ENCODE peak calls at places on chromosomes 13 and 19, in eight cellular contexts. One of them, this sample, is unnamed.

GRCh38 chr13:86741762-86742285 is 929.3 kb upstream of the SLITRK5 start:
- DNase-seq in left ventricle myocardium inferior: no peak
- DNase-seq in RWPE1: no peak
- DNase-seq in cardiac fibroblast: no peak
- DNase-seq in neural crest cell: no peak
- DNase-seq in fibroblast of the aortic adventitia: no peak
- DNase-seq in B cell: no peak
- DNase-seq in suprapubic skin: no peak
- DNase-seq in this sample: no peak

GRCh38 chr13:100176781-100177389 is 88.0 kb downstream of the PCCA start:
- DNase-seq in left ventricle myocardium inferior: no peak
- DNase-seq in RWPE1: no peak
- DNase-seq in cardiac fibroblast: peak; percentile 83
- DNase-seq in neural crest cell: no peak
- DNase-seq in fibroblast of the aortic adventitia: peak; percentile 50
- DNase-seq in B cell: no peak
- DNase-seq in suprapubic skin: no peak
- DNase-seq in this sample: no peak

GRCh38 chr13:44197791-44198770 is 175.5 kb upstream of the SERP2 start:
- DNase-seq in left ventricle myocardium inferior: no peak
- DNase-seq in RWPE1: no peak
- DNase-seq in cardiac fibroblast: no peak
- DNase-seq in neural crest cell: no peak
- DNase-seq in fibroblast of the aortic adventitia: peak; percentile 64
- DNase-seq in B cell: no peak
- DNase-seq in suprapubic skin: no peak
- DNase-seq in this sample: no peak

GRCh38 chr13:100363874-100364273 is 224.7 kb downstream of the GGACT start:
- DNase-seq in left ventricle myocardium inferior: no peak
- DNase-seq in RWPE1: peak; percentile 7
- DNase-seq in cardiac fibroblast: peak; percentile 53
- DNase-seq in neural crest cell: no peak
- DNase-seq in fibroblast of the aortic adventitia: peak; percentile 21
- DNase-seq in B cell: no peak
- DNase-seq in suprapubic skin: no peak
- DNase-seq in this sample: no peak

GRCh38 chr13:98467263-98467985 is 109.5 kb downstream of the STK24 start:
- DNase-seq in left ventricle myocardium inferior: no peak
- DNase-seq in RWPE1: no peak
- DNase-seq in cardiac fibroblast: no peak
- DNase-seq in neural crest cell: no peak
- DNase-seq in fibroblast of the aortic adventitia: no peak
- DNase-seq in B cell: no peak
- DNase-seq in suprapubic skin: peak; percentile 27
- DNase-seq in this sample: no peak

GRCh38 chr13:108828053-108828806 is 198.8 kb downstream of the MYO16 start:
- DNase-seq in left ventricle myocardium inferior: no peak
- DNase-seq in RWPE1: peak; percentile 16
- DNase-seq in cardiac fibroblast: no peak
- DNase-seq in neural crest cell: no peak
- DNase-seq in fibroblast of the aortic adventitia: no peak
- DNase-seq in B cell: no peak
- DNase-seq in suprapubic skin: no peak
- DNase-seq in this sample: no peak

GRCh38 chr13:98520674-98521449 is 56.0 kb downstream of the STK24 start:
- DNase-seq in left ventricle myocardium inferior: no peak
- DNase-seq in RWPE1: no peak
- DNase-seq in cardiac fibroblast: peak; percentile 19
- DNase-seq in neural crest cell: no peak
- DNase-seq in fibroblast of the aortic adventitia: no peak
- DNase-seq in B cell: no peak
- DNase-seq in suprapubic skin: no peak
- DNase-seq in this sample: no peak

GRCh38 chr13:22040810-22041364 is 370.0 kb downstream of the FGF9 start:
- DNase-seq in left ventricle myocardium inferior: no peak
- DNase-seq in RWPE1: no peak
- DNase-seq in cardiac fibroblast: no peak
- DNase-seq in neural crest cell: no peak
- DNase-seq in fibroblast of the aortic adventitia: no peak
- DNase-seq in B cell: no peak
- DNase-seq in suprapubic skin: no peak
- DNase-seq in this sample: no peak

GRCh38 chr19:29858000-29858596 is 46.3 kb downstream of the CCNE1 start:
- DNase-seq in left ventricle myocardium inferior: no peak
- DNase-seq in RWPE1: no peak
- DNase-seq in cardiac fibroblast: no peak
- DNase-seq in neural crest cell: no peak
- DNase-seq in fibroblast of the aortic adventitia: no peak
- DNase-seq in B cell: peak; percentile 68
- DNase-seq in suprapubic skin: no peak
- DNase-seq in this sample: no peak

DNA sequence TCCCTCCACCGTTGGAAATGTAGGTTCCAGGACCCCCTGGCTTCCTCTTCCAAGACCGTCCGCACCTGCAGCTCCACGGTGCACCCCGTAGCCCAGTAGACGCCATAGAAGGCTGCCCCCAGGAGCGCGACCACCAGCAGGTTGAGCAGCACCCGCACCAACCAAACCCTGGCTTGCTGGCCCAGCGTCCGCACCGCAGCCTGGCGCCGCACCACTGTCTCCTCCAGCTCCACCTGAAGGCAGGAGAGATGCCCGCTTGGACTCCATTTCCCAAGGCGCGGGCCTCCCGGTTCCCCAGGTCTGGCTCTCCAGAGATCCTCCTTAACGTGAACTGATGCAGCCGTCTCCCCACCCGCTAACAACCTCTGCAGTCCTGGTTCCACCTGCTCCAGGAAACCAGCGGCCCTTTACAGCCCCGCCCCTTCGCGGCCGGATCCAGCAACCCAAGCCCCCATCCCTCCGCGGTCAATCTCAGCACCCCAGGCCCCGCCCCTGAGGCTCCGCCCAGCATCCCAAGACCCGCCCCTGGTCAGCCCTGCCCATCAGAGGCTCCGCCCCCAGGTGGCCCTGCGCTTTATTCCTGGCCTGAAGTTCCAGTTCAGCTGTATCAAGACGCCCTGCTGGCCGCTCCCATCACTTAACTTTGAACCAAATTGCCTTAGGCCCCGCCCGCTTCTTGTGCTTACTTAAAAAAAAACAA is 5.0 kb upstream of the LENG1 start:
- DNase-seq in left ventricle myocardium inferior: no peak
- DNase-seq in RWPE1: peak; percentile 49
- DNase-seq in cardiac fibroblast: peak; percentile 64
- DNase-seq in neural crest cell: peak; percentile 44
- DNase-seq in fibroblast of the aortic adventitia: peak; percentile 27
- DNase-seq in B cell: no peak
- DNase-seq in suprapubic skin: no peak
- DNase-seq in this sample: no peak
- TF ChIP-seq CTCF in left ventricle myocardium inferior: no peak
- TF ChIP-seq CTCF in RWPE1: no peak
- TF ChIP-seq CTCF in cardiac fibroblast: no peak
- TF ChIP-seq CTCF in neural crest cell: peak; percentile 23
- TF ChIP-seq CTCF in fibroblast of the aortic adventitia: no peak
- TF ChIP-seq CTCF in B cell: no peak
- TF ChIP-seq CTCF in suprapubic skin: no peak
- TF ChIP-seq CTCF in this sample: no peak

GRCh38 chr19:13794388-13794751 is 873 bp upstream of the ZSWIM4 start:
- DNase-seq in left ventricle myocardium inferior: peak; percentile 83
- DNase-seq in RWPE1: peak; percentile 42
- DNase-seq in cardiac fibroblast: peak; percentile 95
- DNase-seq in neural crest cell: no peak
- DNase-seq in fibroblast of the aortic adventitia: peak; percentile 94
- DNase-seq in B cell: no peak
- DNase-seq in suprapubic skin: peak; percentile 89
- DNase-seq in this sample: peak; percentile 89
- TF ChIP-seq CTCF in left ventricle myocardium inferior: no peak
- TF ChIP-seq CTCF in RWPE1: no peak
- TF ChIP-seq CTCF in cardiac fibroblast: no peak
- TF ChIP-seq CTCF in neural crest cell: no peak
- TF ChIP-seq CTCF in fibroblast of the aortic adventitia: no peak
- TF ChIP-seq CTCF in B cell: no peak
- TF ChIP-seq CTCF in suprapubic skin: no peak
- TF ChIP-seq CTCF in this sample: no peak

GRCh38 chr19:15836595-15837398 is 21.3 kb upstream of the OR10H1 start:
- DNase-seq in left ventricle myocardium inferior: peak; percentile 97
- DNase-seq in RWPE1: peak; percentile 99
- DNase-seq in cardiac fibroblast: peak; percentile 92
- DNase-seq in neural crest cell: no peak
- DNase-seq in fibroblast of the aortic adventitia: peak; percentile 90
- DNase-seq in B cell: peak; percentile 88
- DNase-seq in suprapubic skin: peak; percentile 99
- DNase-seq in this sample: peak; percentile 98
- TF ChIP-seq CTCF in left ventricle myocardium inferior: no peak
- TF ChIP-seq CTCF in RWPE1: no peak
- TF ChIP-seq CTCF in cardiac fibroblast: no peak
- TF ChIP-seq CTCF in neural crest cell: no peak
- TF ChIP-seq CTCF in fibroblast of the aortic adventitia: no peak
- TF ChIP-seq CTCF in B cell: no peak
- TF ChIP-seq CTCF in suprapubic skin: no peak
- TF ChIP-seq CTCF in this sample: no peak

DNA sequence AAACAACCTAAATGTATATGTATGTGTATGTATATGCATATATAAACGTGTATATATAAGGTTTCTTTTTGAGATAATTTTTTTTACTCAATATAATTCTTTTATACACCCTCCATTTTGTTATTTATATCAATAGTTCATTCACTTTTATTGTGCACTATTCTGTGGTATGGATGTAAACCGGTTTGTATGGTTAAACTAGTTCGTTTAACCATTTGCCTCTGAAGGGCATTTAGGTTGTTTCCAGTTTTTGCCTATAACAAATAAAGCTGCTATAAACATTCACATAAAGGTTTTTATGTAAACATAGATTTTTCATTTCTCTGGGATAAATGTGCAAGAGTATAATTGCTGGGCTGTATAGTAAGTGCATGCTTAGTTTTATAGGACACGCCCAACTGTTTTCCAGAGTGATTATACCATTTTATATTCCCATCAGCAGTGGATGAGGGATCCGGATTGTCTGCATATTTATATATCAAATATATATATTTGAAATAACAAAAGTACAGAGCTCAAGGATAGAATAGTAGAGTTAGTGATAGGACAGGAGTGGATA is 380.3 kb downstream of the TSHZ3 start:
- DNase-seq in left ventricle myocardium inferior: no peak
- DNase-seq in RWPE1: no peak
- DNase-seq in cardiac fibroblast: no peak
- DNase-seq in neural crest cell: no peak
- DNase-seq in fibroblast of the aortic adventitia: no peak
- DNase-seq in B cell: no peak
- DNase-seq in suprapubic skin: no peak
- DNase-seq in this sample: no peak
- TF ChIP-seq CTCF in left ventricle myocardium inferior: no peak
- TF ChIP-seq CTCF in RWPE1: no peak
- TF ChIP-seq CTCF in cardiac fibroblast: no peak
- TF ChIP-seq CTCF in neural crest cell: no peak
- TF ChIP-seq CTCF in fibroblast of the aortic adventitia: no peak
- TF ChIP-seq CTCF in B cell: no peak
- TF ChIP-seq CTCF in suprapubic skin: no peak
- TF ChIP-seq CTCF in this sample: no peak

DNA sequence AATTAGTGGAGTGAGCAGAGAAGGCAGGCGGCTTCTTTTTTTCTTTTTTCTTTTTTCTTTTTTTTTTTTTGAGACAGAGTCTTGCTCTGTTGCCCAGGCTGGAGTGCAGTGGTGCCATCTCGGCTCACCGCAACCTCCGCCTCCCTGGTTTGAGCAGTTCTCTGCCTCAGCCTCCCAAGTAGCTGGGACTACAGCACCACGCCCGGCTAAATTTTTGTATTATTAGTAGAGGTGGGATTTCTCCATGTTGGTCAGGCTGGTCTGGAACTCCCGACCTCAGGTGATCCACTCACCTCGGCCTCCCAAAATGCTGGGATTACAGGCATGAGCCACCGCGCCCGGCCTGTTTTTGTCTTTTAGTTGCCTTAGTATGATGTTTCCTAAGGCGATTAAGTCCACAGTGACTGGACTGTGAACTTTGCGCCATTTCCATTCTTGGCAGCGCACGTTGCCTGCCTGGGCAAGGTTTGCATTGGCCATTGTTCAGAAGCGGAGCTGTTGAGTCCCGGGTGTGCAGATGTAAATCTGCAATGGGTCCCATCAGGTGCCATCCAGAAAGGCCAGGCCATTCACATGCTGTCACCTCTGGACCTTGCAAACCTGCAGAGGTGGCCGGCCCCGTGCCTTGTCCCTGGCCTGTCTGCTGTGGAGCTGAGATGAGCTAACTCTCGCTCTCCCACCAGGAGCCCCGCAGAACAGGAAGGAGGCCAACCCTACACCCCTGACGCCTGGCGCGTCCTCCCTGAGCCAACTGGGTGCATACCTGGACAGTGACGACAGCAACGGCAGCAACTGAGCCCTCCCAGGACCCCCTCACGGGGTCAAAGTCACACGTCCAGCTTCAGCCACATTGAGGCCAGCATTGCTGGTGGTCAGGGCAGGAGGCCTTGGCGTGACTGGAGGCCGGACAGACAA is 10.9 kb upstream of the SHD start:
- DNase-seq in left ventricle myocardium inferior: no peak
- DNase-seq in RWPE1: no peak
- DNase-seq in cardiac fibroblast: no peak
- DNase-seq in neural crest cell: no peak
- DNase-seq in fibroblast of the aortic adventitia: no peak
- DNase-seq in B cell: peak; percentile 37
- DNase-seq in suprapubic skin: no peak
- DNase-seq in this sample: no peak
- TF ChIP-seq CTCF in left ventricle myocardium inferior: peak; percentile 27
- TF ChIP-seq CTCF in RWPE1: no peak
- TF ChIP-seq CTCF in cardiac fibroblast: no peak
- TF ChIP-seq CTCF in neural crest cell: no peak
- TF ChIP-seq CTCF in fibroblast of the aortic adventitia: no peak
- TF ChIP-seq CTCF in B cell: peak; percentile 60
- TF ChIP-seq CTCF in suprapubic skin: no peak
- TF ChIP-seq CTCF in this sample: no peak